ENCODE peak calls at places on chromosomes 1 and 21, in six cellular contexts. N is uterus; H is neural progenitor cell; Z is glutamatergic neuron; X is RWPE1; O is CD8-positive, alpha-beta T cell. A is an unnamed sample.

GRCh38 chr1:204036882-204037645 is 35.9 kb upstream of the SOX13 start:
- DNase-seq in X (no peak), Z (no peak), O (no peak), N (no peak), H (no peak), A (no peak)

GRCh38 chr1:207840380-207840779 is 70.5 kb downstream of the CD34 start:
- DNase-seq in O (no peak), H (no peak), Z (no peak), X (no peak), N (no peak), A (no peak)

GRCh38 chr1:119893827-119894700 is 2.3 kb downstream of the ADAM30 start:
- DNase-seq in X (no peak), N (no peak), Z (no peak), H (no peak), O (no peak), A (no peak)

GRCh38 chr21:33901421-33902288 is 13.9 kb downstream of the ATP5PO start:
- DNase-seq in X (no peak), N (peak), Z (peak), H (peak), O (no peak), A (no peak)

GRCh38 chr1:192225713-192226112 is 67.5 kb downstream of the RGS18 start:
- DNase-seq in N (no peak), O (no peak), X (peak), Z (no peak), H (no peak), A (no peak)

GRCh38 chr1:11648039-11648438 is 6.2 kb downstream of the FBXO2 start:
- DNase-seq in N (no peak), X (no peak), O (no peak), Z (no peak), H (no peak), A (no peak)

GRCh38 chr1:89906088-89906487 is 85.3 kb downstream of the LRRC8D start:
- DNase-seq in H (no peak), Z (no peak), O (no peak), N (no peak), X (no peak), A (no peak)

GRCh38 chr21:29190920-29191319 is 60.5 kb downstream of the MAP3K7CL start:
- DNase-seq in N (no peak), H (no peak), O (no peak), X (no peak), Z (no peak), A (no peak)

GRCh38 chr1:27447399-27447798 is 42.6 kb downstream of the WASF2 start:
- DNase-seq in O (no peak), X (no peak), Z (no peak), N (no peak), H (no peak), A (no peak)

GRCh38 chr1:169683661-169684060 is 27.8 kb downstream of the SELL start:
- DNase-seq in N (no peak), X (no peak), H (no peak), Z (no peak), O (no peak), A (no peak)

GRCh38 chr1:155976062-155976912 is 2.1 kb downstream of the ARHGEF2 start:
- DNase-seq in H (peak), N (peak), O (peak), X (peak), Z (peak), A (no peak)

GRCh38 chr1:186494832-186495271 is 33.9 kb upstream of the PDC start:
- DNase-seq in H (no peak), Z (no peak), X (peak), O (no peak), N (no peak), A (no peak)

GRCh38 chr1:151371744-151372410 is 628 bp downstream of the SELENBP1 start:
- DNase-seq in O (no peak), Z (no peak), N (peak), H (no peak), X (peak), A (no peak)

GRCh38 chr1:22416555-22417454 is 34.8 kb upstream of the ZBTB40 start:
- DNase-seq in X (peak), H (peak), O (peak), N (peak), Z (peak), A (peak)

GRCh38 chr1:186440584-186440983 is 20.3 kb downstream of the PDC start:
- DNase-seq in H (no peak), X (peak), N (no peak), O (no peak), Z (no peak), A (no peak)

GRCh38 chr1:218945050-218945449 is 228.6 kb upstream of the LYPLAL1 start:
- DNase-seq in N (no peak), Z (no peak), H (no peak), O (no peak), X (peak), A (no peak)

GRCh38 chr21:26801524-26801923 is 43.7 kb downstream of the ADAMTS1 start:
- DNase-seq in Z (no peak), O (no peak), X (no peak), H (no peak), N (peak), A (no peak)

GRCh38 chr1:52674497-52675384 is 23.4 kb downstream of the COA7 start:
- DNase-seq in X (peak), H (no peak), Z (no peak), O (no peak), N (no peak), A (no peak)

GRCh38 chr1:109618614-109619404 is 607 bp downstream of the GNAT2 start:
- DNase-seq in X (no peak), Z (no peak), H (no peak), N (no peak), O (no peak), A (no peak)

GRCh38 chr1:19824541-19824940 is 9.5 kb upstream of the RNF186 start:
- DNase-seq in X (no peak), O (no peak), Z (no peak), H (no peak), N (no peak), A (no peak)
- TF ChIP-seq CTCF in X (no peak), O (no peak), Z (no peak), H (no peak), N (no peak), A (no peak)

GRCh38 chr1:35611655-35612054 is 29.7 kb downstream of the PSMB2 start:
- DNase-seq in O (no peak), H (no peak), X (no peak), Z (no peak), N (no peak), A (no peak)

GRCh38 chr1:35619237-35620121 is 21.8 kb downstream of the PSMB2 start:
- DNase-seq in H (no peak), O (no peak), N (no peak), Z (no peak), X (no peak), A (no peak)

DNA sequence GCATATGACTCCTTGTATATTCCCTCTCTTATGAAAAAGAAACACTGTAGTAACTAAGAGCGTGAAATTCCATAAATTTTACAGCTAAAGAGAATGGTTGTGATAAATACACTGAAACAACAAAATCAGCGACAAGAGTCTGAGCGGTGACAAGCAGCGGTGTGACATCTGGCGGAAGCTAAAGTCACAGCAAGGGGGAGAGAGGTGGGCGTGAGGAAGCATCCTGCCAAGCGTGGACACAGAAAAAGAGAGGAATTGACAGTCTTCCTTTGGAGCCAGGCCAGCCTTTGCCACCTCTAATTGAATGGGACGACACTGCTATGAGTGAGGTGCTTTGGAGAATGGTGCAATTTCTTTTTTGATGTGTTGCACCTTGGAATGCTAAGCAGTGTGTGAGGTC is 25.9 kb downstream of the PSMB2 start:
- DNase-seq in H (no peak), N (no peak), Z (no peak), X (no peak), O (no peak), A (no peak)
- TF ChIP-seq CTCF in H (no peak), N (no peak), Z (no peak), X (no peak), O (no peak), A (no peak)

GRCh38 chr1:154493276-154493675 is 8.7 kb upstream of the TDRD10 start:
- DNase-seq in X (no peak), O (no peak), H (peak), Z (no peak), N (peak), A (no peak)
- TF ChIP-seq CTCF in X (no peak), O (no peak), H (no peak), Z (no peak), N (no peak), A (no peak)

DNA sequence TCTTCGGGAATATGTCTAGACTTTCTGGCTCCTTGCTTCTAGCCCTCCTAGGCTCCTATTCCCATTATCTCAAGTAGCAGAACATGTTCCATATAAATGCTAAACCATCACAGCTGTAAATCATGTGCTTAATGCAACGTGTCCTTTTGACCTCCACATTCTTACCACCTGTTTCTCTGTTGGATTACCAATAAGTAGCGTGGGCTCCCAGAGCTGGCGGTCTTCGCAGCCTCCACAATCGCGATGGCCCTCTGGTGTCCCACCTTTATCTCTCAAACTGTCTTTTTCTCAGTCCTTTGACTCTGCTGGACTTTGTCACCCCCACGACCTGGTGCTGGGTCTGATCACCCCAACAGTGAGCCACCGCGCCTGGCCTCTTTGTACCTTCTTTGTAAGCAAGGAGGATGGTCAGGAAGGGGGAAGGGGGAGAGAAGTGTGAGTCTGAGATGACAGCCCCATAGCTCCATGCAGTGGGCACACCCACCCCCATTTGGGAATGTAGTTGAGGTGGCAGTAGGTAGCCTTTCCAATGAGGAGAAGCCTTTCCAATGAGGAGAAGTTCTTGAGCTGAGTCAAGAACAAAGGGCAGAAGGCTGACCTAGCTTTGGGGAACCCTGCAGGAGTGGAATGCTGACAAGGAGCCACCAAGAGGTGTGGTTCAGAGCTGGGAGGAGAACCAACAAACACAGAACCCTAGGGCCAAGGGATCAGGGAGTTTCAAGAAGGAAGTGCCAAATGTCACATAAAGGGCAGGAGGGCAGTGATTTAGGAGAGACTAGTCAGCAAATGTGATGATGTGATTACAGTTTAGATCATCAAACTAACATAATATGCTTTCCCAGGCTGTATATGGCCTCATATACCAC is 14.2 kb downstream of the TRAF5 start:
- DNase-seq in H (no peak), X (no peak), Z (no peak), O (no peak), N (no peak), A (no peak)
- TF ChIP-seq CTCF in H (no peak), X (no peak), Z (no peak), O (no peak), N (no peak), A (no peak)

GRCh38 chr1:202661136-202661845 is 49.0 kb downstream of the SYT2 start:
- DNase-seq in H (no peak), Z (no peak), X (no peak), O (no peak), N (no peak), A (no peak)
- TF ChIP-seq CTCF in H (peak), Z (no peak), X (peak), O (no peak), N (no peak), A (no peak)

GRCh38 chr1:202007703-202008489 is 2.5 kb upstream of the ELF3 start:
- DNase-seq in H (no peak), Z (no peak), N (no peak), X (peak), O (no peak), A (no peak)

GRCh38 chr1:202004711-202005110 is 5.7 kb upstream of the ELF3 start:
- DNase-seq in Z (no peak), N (no peak), X (no peak), H (no peak), O (no peak), A (no peak)

GRCh38 chr1:202002447-202002846 is 7.9 kb upstream of the ELF3 start:
- DNase-seq in X (no peak), N (no peak), O (no peak), Z (no peak), H (no peak), A (no peak)

GRCh38 chr1:202007279-202007678 is 3.1 kb upstream of the ELF3 start:
- DNase-seq in X (no peak), O (no peak), H (no peak), N (no peak), Z (no peak), A (no peak)

GRCh38 chr1:202005958-202006357 is 4.4 kb upstream of the ELF3 start:
- DNase-seq in H (no peak), O (no peak), Z (no peak), N (no peak), X (peak), A (no peak)
- TF ChIP-seq CTCF in H (peak), O (no peak), Z (peak), N (peak), X (peak), A (no peak)

GRCh38 chr21:25350056-25350455 is 257.2 kb downstream of the MRPL39 start:
- DNase-seq in N (no peak), X (no peak), Z (peak), O (no peak), H (peak), A (no peak)
- TF ChIP-seq CTCF in N (no peak), X (peak), Z (peak), O (no peak), H (peak), A (no peak)

GRCh38 chr1:183092350-183092749 is 69.1 kb downstream of the LAMC1 start:
- DNase-seq in N (no peak), X (no peak), Z (no peak), O (no peak), H (no peak), A (no peak)
- TF ChIP-seq CTCF in N (no peak), X (no peak), Z (no peak), O (no peak), H (no peak), A (no peak)

A was measured in activated B cell treated with CpG ODN at 0.5 μM for 24 hours.